ENCODE peak calls at places on chromosomes 12 and 14, in six cellular contexts. E is endothelial cell, Z is astrocyte, S is dorsolateral prefrontal cortex, K is sigmoid colon, L is neural crest cell. O is an unnamed sample.

GRCh38 chr12:113961921-113962710 is 4.0 kb downstream of the RBM19 start:
- DNase-seq in E (no peak), Z (no peak), S (no peak), K (no peak), L (no peak), O (no peak)

GRCh38 chr12:71664411-71665108 is 459 bp downstream of the THAP2 start:
- DNase-seq in E (no peak), Z (peak; percentile 12), S (no peak), K (no peak), L (no peak), O (no peak)

GRCh38 chr12:56836317-56836716 is 73.2 kb downstream of the HSD17B6 start:
- DNase-seq in E (no peak), Z (peak; percentile 9), S (no peak), K (peak; percentile 74), L (no peak), O (peak; percentile 19)

GRCh38 chr14:105537580-105538474 is 11.4 kb downstream of the TMEM121 start:
- DNase-seq in E (peak; percentile 75), Z (no peak), S (no peak), K (peak; percentile 68), L (peak; percentile 78), O (peak; percentile 53)

GRCh38 chr12:21773799-21774198 is 707 bp downstream of the KCNJ8 start:
- DNase-seq in E (no peak), Z (no peak), S (no peak), K (no peak), L (no peak), O (no peak)

GRCh38 chr12:128408669-128409068 is 141.7 kb downstream of the TMEM132C start:
- DNase-seq in E (no peak), Z (no peak), S (no peak), K (no peak), L (no peak), O (no peak)

GRCh38 chr12:13374783-13375182 is 178.3 kb downstream of the EMP1 start:
- DNase-seq in E (no peak), Z (no peak), S (no peak), K (no peak), L (no peak), O (no peak)

GRCh38 chr12:115944392-115944742 is 333.1 kb downstream of the MED13L start:
- DNase-seq in E (no peak), Z (no peak), S (no peak), K (no peak), L (no peak), O (no peak)

GRCh38 chr12:101963703-101964102 is 86.3 kb downstream of the DRAM1 start:
- DNase-seq in E (no peak), Z (no peak), S (no peak), K (no peak), L (no peak), O (no peak)

GRCh38 chr14:27995688-27996087 is 770.9 kb upstream of the FOXG1 start:
- DNase-seq in E (no peak), Z (no peak), S (no peak), K (no peak), L (no peak), O (no peak)

GRCh38 chr14:23071244-23071974 is 14.1 kb upstream of the CDH24 start:
- DNase-seq in E (peak; percentile 81), Z (peak; percentile 93), S (peak; percentile 85), K (peak; percentile 95), L (peak; percentile 73), O (peak; percentile 83)

GRCh38 chr14:93582516-93582915 is 151.8 kb downstream of the UNC79 start:
- DNase-seq in E (no peak), Z (no peak), S (no peak), K (no peak), L (no peak), O (peak; percentile 22)

GRCh38 chr14:81669308-81669707 is 135.7 kb upstream of the SEL1L start:
- DNase-seq in E (no peak), Z (no peak), S (no peak), K (no peak), L (no peak), O (no peak)

DNA sequence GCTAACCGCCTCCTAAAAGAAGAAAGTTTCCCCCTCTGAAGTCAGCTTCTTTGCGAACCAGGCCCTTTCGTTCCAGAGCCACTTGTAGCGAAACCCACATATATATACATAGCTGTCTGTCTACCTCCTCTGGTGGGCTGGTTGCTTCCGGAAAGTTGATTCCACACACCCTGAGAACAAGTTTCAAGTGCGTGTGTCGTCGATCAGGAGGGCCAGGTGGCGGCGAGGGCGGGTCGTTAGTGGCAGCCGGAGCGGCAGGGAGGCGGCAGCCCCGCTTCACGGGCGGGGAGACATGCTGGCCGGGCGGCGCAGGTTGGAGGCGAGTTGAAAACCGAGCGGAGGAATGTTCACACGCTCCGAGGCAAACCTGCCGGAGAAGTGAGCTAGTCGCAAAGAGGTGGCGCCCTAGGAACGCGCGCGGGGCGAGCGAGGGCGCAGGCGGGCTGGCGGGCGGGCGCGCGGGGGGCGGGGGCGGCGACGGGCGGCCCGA is 2.6 kb downstream of the PTHLH start:
- DNase-seq in E (peak; percentile 57), Z (peak; percentile 75), S (no peak), K (peak; percentile 74), L (peak; percentile 37), O (peak; percentile 37)
- TF ChIP-seq CTCF in E (no peak), Z (no peak), S (no peak), K (no peak), L (no peak), O (no peak)

GRCh38 chr12:55743131-55743921 is 404 bp downstream of the GDF11 start:
- DNase-seq in E (peak; percentile 67), Z (peak; percentile 47), S (no peak), K (peak; percentile 85), L (no peak), O (peak; percentile 45)
- TF ChIP-seq CTCF in E (no peak), Z (no peak), S (no peak), K (no peak), L (no peak), O (no peak)

GRCh38 chr12:58540480-58541299 is 379.6 kb downstream of the LRIG3 start:
- DNase-seq in E (peak; percentile 75), Z (peak; percentile 75), S (peak; percentile 57), K (peak; percentile 90), L (peak; percentile 68), O (peak; percentile 60)
- TF ChIP-seq CTCF in E (peak; percentile 61), Z (peak; percentile 85), S (peak; percentile 84), K (peak; percentile 70), L (peak; percentile 93), O (peak; percentile 81)

GRCh38 chr12:131836193-131836592 is 8.0 kb downstream of the MMP17 start:
- DNase-seq in E (no peak), Z (no peak), S (no peak), K (no peak), L (no peak), O (no peak)
- TF ChIP-seq CTCF in E (no peak), Z (peak; percentile 15), S (peak; percentile 40), K (no peak), L (peak; percentile 60), O (peak; percentile 61)

GRCh38 chr12:67269632-67270578 is 747 bp downstream of the CAND1 start:
- DNase-seq in E (peak; percentile 52), Z (peak; percentile 23), S (peak; percentile 55), K (peak; percentile 79), L (peak; percentile 41), O (peak; percentile 29)
- TF ChIP-seq CTCF in E (no peak), Z (no peak), S (no peak), K (no peak), L (no peak), O (peak; percentile 22)

GRCh38 chr12:118302053-118302452 is 70.7 kb downstream of the TAOK3 start:
- DNase-seq in E (no peak), Z (peak; percentile 34), S (no peak), K (no peak), L (no peak), O (no peak)

GRCh38 chr12:118304093-118304492 is 68.6 kb downstream of the TAOK3 start:
- DNase-seq in E (no peak), Z (no peak), S (no peak), K (no peak), L (no peak), O (no peak)

GRCh38 chr12:118297284-118297683 is 75.4 kb downstream of the TAOK3 start:
- DNase-seq in E (no peak), Z (no peak), S (no peak), K (no peak), L (no peak), O (no peak)

DNA sequence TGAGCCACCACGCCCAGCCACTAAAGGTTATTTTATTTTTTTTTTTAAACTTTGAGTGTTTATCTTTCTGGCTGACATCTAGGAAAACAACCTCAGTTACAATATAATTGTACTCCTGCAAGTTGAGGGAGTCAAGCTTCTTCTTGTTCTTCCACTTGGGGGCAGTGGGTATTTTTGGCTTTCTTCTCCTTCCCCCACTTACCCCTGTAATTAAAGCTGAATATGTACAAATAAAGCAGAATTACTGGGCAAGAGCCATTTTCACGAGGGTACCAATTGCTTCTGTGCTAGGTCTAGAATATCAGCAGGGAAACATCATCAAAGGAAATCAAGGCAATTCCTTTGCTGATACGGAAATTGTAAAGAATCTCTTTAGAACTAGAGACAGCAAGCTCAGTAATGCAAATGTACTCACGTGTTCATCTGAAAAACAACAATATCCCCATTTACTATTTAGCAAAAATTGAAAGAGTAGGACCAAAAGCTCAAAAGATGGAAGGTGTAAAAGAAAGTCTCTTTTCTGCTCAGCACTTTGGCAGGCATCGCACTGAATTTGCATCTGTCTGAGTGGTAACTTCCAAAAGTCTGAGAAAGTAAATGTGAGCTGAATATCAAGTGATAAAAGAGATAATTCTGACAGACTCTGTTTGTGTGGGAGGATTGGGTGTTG is 72.8 kb downstream of the TAOK3 start:
- DNase-seq in E (no peak), Z (peak; percentile 9), S (no peak), K (no peak), L (no peak), O (no peak)
- TF ChIP-seq CTCF in E (no peak), Z (no peak), S (peak; percentile 50), K (no peak), L (no peak), O (no peak)

DNA sequence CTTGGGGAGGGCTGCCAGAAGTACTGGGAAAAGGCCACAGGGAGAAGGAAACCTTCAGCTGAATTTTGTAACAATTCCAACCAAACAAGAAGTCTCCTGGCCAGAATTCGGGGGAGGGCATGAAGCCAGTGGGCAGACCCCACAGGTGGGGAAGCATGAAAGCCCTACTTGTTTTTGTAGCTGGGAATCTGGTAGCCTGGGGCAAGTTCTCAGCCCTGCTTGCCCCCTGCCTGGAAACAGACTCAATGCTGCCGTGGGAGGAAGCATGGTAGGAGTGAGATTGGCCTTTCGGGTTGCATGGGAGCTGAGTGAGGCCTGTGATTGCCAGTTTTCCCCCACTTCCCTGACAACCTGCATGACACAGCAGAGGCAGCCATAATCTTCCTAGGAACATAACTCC is 259.2 kb upstream of the RMST start:
- DNase-seq in E (no peak), Z (no peak), S (no peak), K (no peak), L (no peak), O (no peak)
- TF ChIP-seq CTCF in E (no peak), Z (no peak), S (no peak), K (no peak), L (no peak), O (no peak)

GRCh38 chr14:65958664-65959562 is 527.3 kb upstream of the CCDC196 start:
- DNase-seq in E (no peak), Z (peak; percentile 7), S (no peak), K (no peak), L (no peak), O (no peak)

GRCh38 chr14:65957631-65958205 is 528.5 kb upstream of the CCDC196 start:
- DNase-seq in E (peak; percentile 9), Z (no peak), S (no peak), K (no peak), L (no peak), O (no peak)

GRCh38 chr14:65961004-65961403 is 525.2 kb upstream of the CCDC196 start:
- DNase-seq in E (peak; percentile 75), Z (peak; percentile 4), S (no peak), K (no peak), L (peak; percentile 61), O (peak; percentile 20)

GRCh38 chr14:65962952-65963351 is 523.2 kb upstream of the CCDC196 start:
- DNase-seq in E (no peak), Z (no peak), S (no peak), K (no peak), L (no peak), O (no peak)

GRCh38 chr14:65959563-65960024 is 526.6 kb upstream of the CCDC196 start:
- DNase-seq in E (no peak), Z (no peak), S (no peak), K (no peak), L (no peak), O (no peak)
- TF ChIP-seq CTCF in E (no peak), Z (no peak), S (peak; percentile 5), K (no peak), L (peak; percentile 44), O (no peak)